ENCODE peak calls at places on chromosome 18, in nine cellular contexts. U is right atrium auricular region; A is left ventricle myocardium inferior; J is stomach; N is astrocyte; G is psoas muscle; Q is right lobe of liver; D is CD4-positive, alpha-beta T cell; E is left lung. B is an unnamed sample.

GRCh38 chr18:69161383-69162028 is 239.2 kb upstream of the DOK6 start:
- DNase-seq in A (no peak), Q (no peak), G (no peak), E (no peak), U (no peak), D (no peak), J (no peak), N (peak; percentile 29), B (no peak)

GRCh38 chr18:48227206-48227605 is 182.0 kb downstream of the ZBTB7C start:
- DNase-seq in E (no peak), G (no peak), N (no peak), U (no peak), A (no peak), D (no peak), J (no peak), Q (no peak), B (no peak)

GRCh38 chr18:25225152-25225551 is 126.8 kb downstream of the ZNF521 start:
- DNase-seq in A (no peak), J (no peak), D (no peak), N (no peak), U (no peak), G (no peak), E (no peak), Q (no peak), B (no peak)

GRCh38 chr18:12307871-12308385 is at the start of gene TUBB6:
- DNase-seq in J (peak; percentile 47), D (no peak), E (peak; percentile 89), N (peak; percentile 69), A (peak; percentile 79), U (peak; percentile 73), Q (peak; percentile 59), G (peak; percentile 83), B (peak; percentile 89)

GRCh38 chr18:12307251-12307736 is 747 bp upstream of the TUBB6 start:
- DNase-seq in E (no peak), D (no peak), N (peak; percentile 68), Q (no peak), U (peak; percentile 77), J (no peak), G (peak; percentile 72), A (peak; percentile 64), B (no peak)

GRCh38 chr18:42401131-42401673 is 446.2 kb downstream of the PIK3C3 start:
- DNase-seq in Q (no peak), E (no peak), D (no peak), U (no peak), A (no peak), J (no peak), G (no peak), N (no peak), B (no peak)

GRCh38 chr18:9705183-9705864 is 2.8 kb upstream of the RAB31 start:
- DNase-seq in U (peak; percentile 47), A (no peak), E (no peak), Q (no peak), G (no peak), N (peak; percentile 45), D (no peak), J (no peak), B (no peak)

GRCh38 chr18:212780-213179 is 54.4 kb downstream of the USP14 start:
- DNase-seq in D (no peak), G (no peak), U (no peak), A (no peak), J (no peak), E (no peak), Q (no peak), N (no peak), B (no peak)

GRCh38 chr18:45871655-45872054 is 46.2 kb downstream of the SIGLEC15 start:
- DNase-seq in J (no peak), N (no peak), Q (no peak), E (no peak), D (no peak), G (no peak), U (no peak), A (no peak), B (no peak)

GRCh38 chr18:67805261-67805660 is 288.7 kb upstream of the DSEL start:
- DNase-seq in D (no peak), N (no peak), U (no peak), J (no peak), Q (no peak), A (no peak), G (no peak), E (no peak), B (no peak)

GRCh38 chr18:22477222-22477621 is 59.5 kb upstream of the CTAGE1 start:
- DNase-seq in E (no peak), N (no peak), Q (no peak), D (no peak), J (no peak), A (no peak), U (no peak), G (no peak), B (no peak)

GRCh38 chr18:11121426-11121825 is 27.9 kb downstream of the PIEZO2 start:
- DNase-seq in U (no peak), Q (no peak), A (no peak), N (peak; percentile 8), J (no peak), G (no peak), D (no peak), E (no peak), B (no peak)

GRCh38 chr18:24762417-24762816 is 302.0 kb downstream of the HRH4 start:
- DNase-seq in J (no peak), E (no peak), N (no peak), D (no peak), Q (no peak), G (no peak), A (no peak), U (no peak), B (no peak)

GRCh38 chr18:11149441-11150270 is at the start of gene PIEZO2:
- DNase-seq in Q (peak; percentile 91), J (peak; percentile 29), E (peak; percentile 83), U (no peak), N (peak; percentile 20), A (peak; percentile 42), D (no peak), G (peak; percentile 73), B (peak; percentile 76)

GRCh38 chr18:45325791-45326190 is 289.5 kb upstream of the SLC14A2 start:
- DNase-seq in Q (no peak), G (no peak), D (no peak), A (no peak), E (no peak), N (no peak), J (no peak), U (no peak), B (no peak)

GRCh38 chr18:79727211-79727610 is 47.6 kb downstream of the CTDP1 start:
- DNase-seq in E (no peak), J (no peak), N (no peak), D (no peak), U (no peak), A (no peak), Q (no peak), G (no peak), B (no peak)

GRCh38 chr18:13389491-13390131 is 171.1 kb downstream of the LDLRAD4 start:
- DNase-seq in E (no peak), D (no peak), N (no peak), A (no peak), G (no peak), Q (no peak), J (no peak), U (peak; percentile 34), B (peak; percentile 54)

GRCh38 chr18:45774065-45774521 is 50.1 kb downstream of the SLC14A1 start:
- DNase-seq in J (no peak), Q (no peak), N (peak; percentile 61), G (no peak), E (no peak), U (no peak), D (no peak), A (no peak), B (no peak)

GRCh38 chr18:58768293-58768974 is 96.2 kb upstream of the ZNF532 start:
- DNase-seq in Q (peak; percentile 76), N (no peak), G (peak; percentile 89), E (peak; percentile 89), D (peak; percentile 54), A (peak; percentile 73), U (no peak), J (peak; percentile 84), B (peak; percentile 78)

GRCh38 chr18:24023185-24023814 is 8.7 kb downstream of the TTC39C start:
- DNase-seq in G (no peak), D (no peak), E (no peak), Q (no peak), U (no peak), N (no peak), J (no peak), A (no peak), B (no peak)

GRCh38 chr18:38368886-38369285 is 803.3 kb upstream of the CELF4 start:
- DNase-seq in D (no peak), N (no peak), J (no peak), E (no peak), G (no peak), U (no peak), Q (no peak), A (no peak), B (no peak)

GRCh38 chr18:54622084-54622483 is 31.0 kb downstream of the DYNAP start:
- DNase-seq in E (no peak), Q (no peak), G (no peak), N (no peak), U (no peak), J (no peak), A (no peak), D (no peak), B (no peak)
- TF ChIP-seq CTCF in E (no peak), Q (no peak), G (no peak), N (peak; percentile 5), U (no peak), J (no peak), A (no peak), D (no peak), B (no peak)

GRCh38 chr18:6406075-6406909 is 8.4 kb downstream of the L3MBTL4 start:
- DNase-seq in E (no peak), J (no peak), Q (no peak), D (no peak), U (no peak), A (no peak), G (no peak), N (no peak), B (no peak)
- H3K27ac ChIP-seq in E (no peak overlapping the region), J (no peak overlapping the region), Q (peak overlapping the region; percentile 17), D (no peak overlapping the region), U (no peak overlapping the region), A (no peak overlapping the region), G (no peak overlapping the region), N (no peak overlapping the region), B (no peak overlapping the region)

GRCh38 chr18:76672627-76673026 is 149.7 kb upstream of the ZNF236 start:
- DNase-seq in U (no peak), E (no peak), D (no peak), Q (no peak), J (no peak), A (no peak), G (no peak), N (peak; percentile 76), B (no peak)
- TF ChIP-seq CTCF in U (no peak), E (no peak), D (no peak), Q (no peak), J (no peak), A (no peak), G (no peak), N (no peak), B (no peak)

DNA sequence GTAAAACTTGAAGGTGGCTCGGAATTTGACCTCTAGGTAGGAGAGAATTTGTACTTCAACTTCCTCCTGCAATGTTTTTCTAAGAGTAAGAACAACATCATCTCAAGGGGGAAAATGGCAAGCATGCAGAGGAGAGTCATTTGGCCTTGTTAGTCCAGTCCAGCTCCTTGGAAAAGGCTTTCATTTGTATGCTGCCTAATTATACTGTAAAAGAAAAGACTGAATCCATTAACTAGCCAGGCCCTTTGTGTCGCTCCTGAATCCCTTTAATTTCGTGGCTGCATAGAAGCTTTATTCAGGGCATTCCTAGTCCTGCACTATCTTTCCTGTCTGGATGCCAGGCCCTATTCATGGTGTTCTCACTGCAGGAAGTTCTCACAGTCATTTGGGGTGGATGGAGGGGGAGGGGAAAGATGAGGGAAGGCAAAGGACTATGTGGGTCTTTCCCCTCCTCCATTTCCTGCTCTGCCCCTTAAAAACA is 36.0 kb downstream of the PHLPP1 start:
- DNase-seq in U (no peak), Q (no peak), A (no peak), N (peak; percentile 63), J (no peak), E (no peak), D (no peak), G (no peak), B (no peak)
- H3K27ac ChIP-seq in U (no peak overlapping the region), Q (no peak overlapping the region), A (peak overlapping the region; percentile 55), N (peak overlapping the region; percentile 11), J (no peak overlapping the region), E (no peak overlapping the region), D (no peak overlapping the region), G (no peak overlapping the region), B (no peak overlapping the region)

B was measured in coronary artery.